ENCODE peak calls at places on chromosomes 16 and 17, in five cellular contexts. F is MM.1S, R is A549, K is IMR-90, O is hepatocyte. H is an unnamed sample.

GRCh38 chr17:38727661-38728220 is 2.4 kb upstream of the CISD3 start:
- DNase-seq in F (no peak), R (no peak), K (no peak), O (no peak), H (no peak)

GRCh38 chr17:40363480-40363838 is 1.1 kb downstream of the GJD3 start:
- DNase-seq in F (no peak), R (no peak), K (no peak), O (peak), H (no peak)

GRCh38 chr16:17467923-17468540 is 2.7 kb downstream of the XYLT1 start:
- DNase-seq in F (peak), R (peak), K (peak), O (peak), H (peak)

GRCh38 chr17:7851438-7852261 is 3.2 kb upstream of the TMEM88 start:
- DNase-seq in F (peak), R (peak), K (peak), O (peak), H (peak)

GRCh38 chr17:82096709-82097186 is 1.3 kb downstream of the FASN start:
- DNase-seq in F (no peak), R (no peak), K (no peak), O (no peak), H (no peak)

GRCh38 chr17:10790491-10791401 is 13.2 kb downstream of the TMEM238L start:
- DNase-seq in F (no peak), R (no peak), K (no peak), O (no peak), H (no peak)

GRCh38 chr17:66964930-66965800 is 658 bp downstream of the CACNG4 start:
- DNase-seq in F (no peak), R (peak), K (no peak), O (peak), H (no peak)

GRCh38 chr16:23705517-23705902 is 7.5 kb downstream of the ERN2 start:
- DNase-seq in F (no peak), R (no peak), K (no peak), O (no peak), H (no peak)

GRCh38 chr17:39080416-39081179 is 70.8 kb downstream of the PLXDC1 start:
- DNase-seq in F (no peak), R (no peak), K (peak), O (no peak), H (peak)

GRCh38 chr17:37708616-37709212 is 36.1 kb downstream of the HNF1B start:
- DNase-seq in F (no peak), R (peak), K (peak), O (peak), H (peak)

GRCh38 chr16:88772871-88773811 is 11.9 kb downstream of the PIEZO1 start:
- DNase-seq in F (no peak), R (no peak), K (peak), O (peak), H (peak)

GRCh38 chr16:3161235-3162018 is 26.6 kb upstream of the OR1F1 start:
- DNase-seq in F (no peak), R (peak), K (no peak), O (no peak), H (no peak)

GRCh38 chr17:56973520-56973919 is 4.4 kb upstream of the SCPEP1 start:
- DNase-seq in F (no peak), R (no peak), K (peak), O (no peak), H (peak)

GRCh38 chr17:83119987-83120864 is 40.8 kb downstream of the METRNL start:
- DNase-seq in F (peak), R (no peak), K (no peak), O (no peak), H (no peak)

GRCh38 chr17:39813631-39814030 is 50.5 kb downstream of the IKZF3 start:
- DNase-seq in F (no peak), R (no peak), K (no peak), O (no peak), H (no peak)

GRCh38 chr17:43146649-43147048 is 21.5 kb upstream of the BRCA1 start:
- DNase-seq in F (no peak), R (no peak), K (no peak), O (no peak), H (no peak)

GRCh38 chr17:83015511-83015910 is 63.9 kb upstream of the METRNL start:
- DNase-seq in F (no peak), R (no peak), K (no peak), O (no peak), H (no peak)

GRCh38 chr17:29705352-29705751 is 82.6 kb upstream of the CORO6 start:
- DNase-seq in F (peak), R (no peak), K (no peak), O (no peak), H (no peak)

GRCh38 chr16:87725596-87726235 is 40.1 kb downstream of the KLHDC4 start:
- DNase-seq in F (no peak), R (no peak), K (peak), O (no peak), H (peak)

GRCh38 chr16:2243031-2243528 is 6.8 kb downstream of the DNASE1L2 start:
- DNase-seq in F (no peak), R (peak), K (no peak), O (no peak), H (no peak)

GRCh38 chr16:84459941-84460405 is 44.5 kb downstream of the MEAK7 start:
- DNase-seq in F (no peak), R (no peak), K (no peak), O (no peak), H (no peak)

GRCh38 chr17:64278614-64279013 is 15.6 kb upstream of the TEX2 start:
- DNase-seq in F (no peak), R (no peak), K (peak), O (no peak), H (peak)
- H3K4me2 ChIP-seq in F (peak), R (no peak), K (no peak), O (no peak), H (no peak)

GRCh38 chr17:20009302-20010098 is at the start of gene SPECC1:
- DNase-seq in F (peak), R (peak), K (peak), O (peak), H (peak)

GRCh38 chr17:20009052-20009301 is 182 bp upstream of the SPECC1 start:
- DNase-seq in F (no peak), R (peak), K (no peak), O (no peak), H (no peak)

GRCh38 chr17:20010099-20010863 is 1.1 kb downstream of the SPECC1 start:
- DNase-seq in F (peak), R (peak), K (peak), O (peak), H (peak)

GRCh38 chr17:20010886-20011402 is 1.8 kb downstream of the SPECC1 start:
- DNase-seq in F (no peak), R (no peak), K (no peak), O (no peak), H (no peak)

GRCh38 chr17:20008242-20009051 is 712 bp upstream of the SPECC1 start:
- DNase-seq in F (no peak), R (peak), K (no peak), O (peak), H (peak)
- H3K4me2 ChIP-seq in F (peak), R (peak), K (peak), O (peak), H (peak)

GRCh38 chr16:54291107-54291980 is 4.8 kb upstream of the IRX3 start:
- DNase-seq in F (no peak), R (no peak), K (no peak), O (no peak), H (no peak)

GRCh38 chr16:54290203-54291106 is 3.9 kb upstream of the IRX3 start:
- DNase-seq in F (no peak), R (no peak), K (no peak), O (no peak), H (no peak)

GRCh38 chr16:54289242-54290051 is 2.9 kb upstream of the IRX3 start:
- DNase-seq in F (no peak), R (no peak), K (no peak), O (no peak), H (no peak)

GRCh38 chr16:54288592-54289241 is 2.1 kb upstream of the IRX3 start:
- DNase-seq in F (no peak), R (no peak), K (no peak), O (no peak), H (no peak)

DNA sequence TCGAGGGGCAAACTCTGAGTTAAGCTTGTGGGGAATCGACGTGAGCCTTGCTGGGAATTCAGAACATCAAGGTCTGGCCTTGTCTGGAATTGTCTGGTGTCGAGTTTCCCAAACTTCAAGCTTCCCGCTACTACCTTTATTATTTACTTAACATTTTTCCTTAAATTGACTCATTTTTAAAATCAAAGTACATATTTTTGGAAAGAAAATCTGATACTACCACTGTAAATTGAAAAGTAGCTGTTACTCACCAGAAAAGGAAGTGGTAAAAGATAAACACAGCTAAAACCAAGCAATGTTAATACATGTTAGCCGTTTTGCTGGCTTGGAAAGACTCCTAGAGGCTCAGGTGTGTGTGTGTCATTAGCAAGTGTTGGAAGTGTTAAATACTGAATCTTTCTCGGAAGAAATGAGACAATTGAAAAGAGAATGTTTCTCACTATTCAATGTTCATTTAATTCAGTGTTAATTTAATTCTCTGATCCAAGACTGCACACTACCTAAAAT is 5.4 kb upstream of the IRX3 start:
- DNase-seq in F (no peak), R (no peak), K (no peak), O (no peak), H (peak)
- H3K4me2 ChIP-seq in F (no peak), R (no peak), K (no peak), O (no peak), H (no peak)

GRCh38 chr17:61836266-61837174 is 26.8 kb downstream of the BRIP1 start:
- DNase-seq in F (no peak), R (no peak), K (peak), O (no peak), H (no peak)

GRCh38 chr17:61832463-61832862 is 30.9 kb downstream of the BRIP1 start:
- DNase-seq in F (no peak), R (no peak), K (no peak), O (no peak), H (no peak)

GRCh38 chr17:61833536-61834203 is 29.7 kb downstream of the BRIP1 start:
- DNase-seq in F (no peak), R (peak), K (peak), O (no peak), H (peak)

GRCh38 chr17:61837175-61838051 is 25.9 kb downstream of the BRIP1 start:
- DNase-seq in F (peak), R (peak), K (peak), O (peak), H (peak)

DNA sequence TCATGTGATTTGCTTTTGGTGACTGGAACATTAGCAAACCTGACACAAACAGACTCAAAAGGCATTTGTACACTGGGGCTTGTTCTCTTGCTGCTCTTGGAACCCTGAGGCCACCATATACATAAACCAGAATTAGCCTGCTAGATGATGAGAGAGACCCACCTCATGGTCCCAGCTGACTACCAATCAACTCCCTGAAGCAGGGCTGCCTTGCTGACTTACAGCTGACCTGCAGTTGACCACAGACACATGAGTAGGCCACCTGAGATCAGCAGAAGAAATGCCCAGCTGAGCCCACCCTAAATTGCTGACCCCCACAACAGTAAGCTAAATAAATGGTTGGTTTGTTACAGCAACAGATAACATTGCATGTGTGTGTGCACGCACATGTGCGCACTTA is 28.7 kb downstream of the BRIP1 start:
- DNase-seq in F (no peak), R (no peak), K (no peak), O (no peak), H (no peak)
- H3K4me2 ChIP-seq in F (no peak), R (no peak), K (no peak), O (no peak), H (no peak)

GRCh38 chr17:17189559-17189958 is 16.6 kb downstream of the PLD6 start:
- DNase-seq in F (no peak), R (no peak), K (no peak), O (no peak), H (no peak)
- H3K4me2 ChIP-seq in F (no peak), R (no peak), K (no peak), O (no peak), H (no peak)